ENCODE peak calls at places on chromosomes 2 and 18, in ten cellular contexts. W is GM13976, C is Panc1, Y is A549, Q is cardiac muscle cell, U is fibroblast of villous mesenchyme, R is astrocyte, M is GM12864, O is mesothelial cell of epicardium, T is epithelial cell of esophagus. Z is an unnamed sample.

GRCh38 chr2:71379086-71379485 is 47.5 kb downstream of the ZNF638 start:
- DNase-seq in W (no peak), C (peak), Y (peak), Q (peak), U (peak), R (peak), M (no peak), O (no peak), T (peak), Z (peak)

GRCh38 chr2:120769787-120770120 is 34.1 kb downstream of the GLI2 start:
- DNase-seq in W (no peak), C (no peak), Y (no peak), Q (no peak), U (no peak), R (no peak), M (no peak), O (no peak), T (no peak), Z (no peak)

GRCh38 chr2:145635706-145636427 is 1115.9 kb upstream of the ZEB2 start:
- DNase-seq in W (no peak), C (no peak), Y (no peak), Q (no peak), U (no peak), R (no peak), M (no peak), O (no peak), T (peak), Z (no peak)

GRCh38 chr2:19140463-19141208 is 217.8 kb downstream of the OSR1 start:
- DNase-seq in W (no peak), C (peak), Y (peak), Q (peak), U (peak), R (peak), M (no peak), O (no peak), T (peak), Z (peak)

GRCh38 chr2:44852594-44852993 is 88.9 kb upstream of the SIX3 start:
- DNase-seq in W (no peak), C (no peak), Y (no peak), Q (no peak), U (no peak), R (no peak), M (no peak), O (no peak), T (no peak), Z (no peak)

GRCh38 chr2:36973320-36973719 is 7.0 kb upstream of the STRN start:
- DNase-seq in W (no peak), C (no peak), Y (no peak), Q (peak), U (no peak), R (no peak), M (no peak), O (no peak), T (no peak), Z (no peak)

GRCh38 chr18:72261562-72261961 is 282.6 kb downstream of the CBLN2 start:
- DNase-seq in W (no peak), C (no peak), Y (peak), Q (no peak), U (no peak), R (no peak), M (no peak), O (no peak), T (no peak), Z (no peak)

GRCh38 chr2:121356058-121356640 is 71.1 kb upstream of the TFCP2L1 start:
- DNase-seq in W (peak), C (peak), Y (peak), Q (peak), U (peak), R (peak), M (no peak), O (no peak), T (peak), Z (peak)

GRCh38 chr2:40451926-40452605 is at the start of gene SLC8A1:
- DNase-seq in W (peak), C (no peak), Y (peak), Q (peak), U (peak), R (peak), M (no peak), O (peak), T (peak), Z (no peak)

GRCh38 chr2:59528525-59528924 is 1024.9 kb downstream of the BCL11A start:
- DNase-seq in W (no peak), C (no peak), Y (no peak), Q (no peak), U (no peak), R (no peak), M (no peak), O (no peak), T (no peak), Z (no peak)

GRCh38 chr2:136207030-136207623 is 89.2 kb upstream of the CXCR4 start:
- DNase-seq in W (no peak), C (no peak), Y (no peak), Q (no peak), U (no peak), R (no peak), M (peak), O (no peak), T (no peak), Z (no peak)

GRCh38 chr2:158557752-158558151 is 101.0 kb downstream of the PKP4 start:
- DNase-seq in W (no peak), C (no peak), Y (no peak), Q (no peak), U (no peak), R (no peak), M (no peak), O (no peak), T (no peak), Z (no peak)

GRCh38 chr2:128901572-128902391 is 583.1 kb upstream of the HS6ST1 start:
- DNase-seq in W (peak), C (no peak), Y (no peak), Q (peak), U (no peak), R (no peak), M (no peak), O (no peak), T (no peak), Z (no peak)

GRCh38 chr2:17000083-17000482 is 334.4 kb upstream of the CYRIA start:
- DNase-seq in W (no peak), C (no peak), Y (no peak), Q (no peak), U (no peak), R (no peak), M (no peak), O (no peak), T (no peak), Z (no peak)

GRCh38 chr18:50812834-50813233 is 7.0 kb downstream of the MRO start:
- DNase-seq in W (no peak), C (no peak), Y (no peak), Q (no peak), U (no peak), R (no peak), M (no peak), O (no peak), T (no peak), Z (no peak)

GRCh38 chr18:50734342-50734741 is 85.5 kb downstream of the MRO start:
- DNase-seq in W (no peak), C (no peak), Y (no peak), Q (no peak), U (no peak), R (no peak), M (no peak), O (no peak), T (no peak), Z (no peak)

GRCh38 chr2:233059797-233060499 is at the start of gene INPP5D:
- DNase-seq in W (peak), C (no peak), Y (no peak), Q (no peak), U (no peak), R (no peak), M (peak), O (no peak), T (no peak), Z (no peak)

GRCh38 chr2:147843864-147844690 is 752 bp upstream of the ACVR2A start:
- DNase-seq in W (peak), C (no peak), Y (peak), Q (peak), U (peak), R (peak), M (no peak), O (peak), T (peak), Z (peak)

GRCh38 chr2:227322530-227323190 is 2.4 kb upstream of the MFF start:
- DNase-seq in W (no peak), C (no peak), Y (no peak), Q (no peak), U (no peak), R (no peak), M (no peak), O (no peak), T (no peak), Z (no peak)

GRCh38 chr2:120978359-120979050 is 242.8 kb downstream of the GLI2 start:
- DNase-seq in W (no peak), C (no peak), Y (peak), Q (no peak), U (peak), R (peak), M (no peak), O (no peak), T (peak), Z (peak)

GRCh38 chr18:58407649-58408407 is 221.1 kb downstream of the ALPK2 start:
- DNase-seq in W (no peak), C (no peak), Y (peak), Q (no peak), U (no peak), R (no peak), M (no peak), O (no peak), T (no peak), Z (no peak)

GRCh38 chr18:68764016-68764415 is 33.9 kb upstream of the CCDC102B start:
- DNase-seq in W (no peak), C (no peak), Y (no peak), Q (no peak), U (no peak), R (no peak), M (no peak), O (no peak), T (peak), Z (peak)

GRCh38 chr2:172844021-172844420 is 108.4 kb downstream of the RAPGEF4 start:
- DNase-seq in W (no peak), C (no peak), Y (no peak), Q (no peak), U (no peak), R (no peak), M (no peak), O (no peak), T (no peak), Z (no peak)

GRCh38 chr2:43115884-43116283 is 110.5 kb downstream of the ZFP36L2 start:
- DNase-seq in W (no peak), C (no peak), Y (no peak), Q (no peak), U (no peak), R (no peak), M (no peak), O (no peak), T (no peak), Z (no peak)

GRCh38 chr2:159713691-159714585 is 1.6 kb downstream of the MARCHF7 start:
- DNase-seq in W (no peak), C (no peak), Y (no peak), Q (peak), U (peak), R (peak), M (no peak), O (no peak), T (peak), Z (peak)

GRCh38 chr2:134677866-134678774 is 40.7 kb downstream of the TMEM163 start:
- DNase-seq in W (no peak), C (no peak), Y (no peak), Q (no peak), U (no peak), R (no peak), M (no peak), O (no peak), T (no peak), Z (no peak)

GRCh38 chr18:76932026-76932819 is 109.9 kb downstream of the ZNF236 start:
- DNase-seq in W (no peak), C (no peak), Y (no peak), Q (peak), U (peak), R (peak), M (no peak), O (no peak), T (no peak), Z (no peak)

GRCh38 chr18:76859474-76860339 is 37.4 kb downstream of the ZNF236 start:
- DNase-seq in W (peak), C (no peak), Y (no peak), Q (no peak), U (no peak), R (no peak), M (no peak), O (no peak), T (no peak), Z (no peak)

GRCh38 chr18:2376707-2377106 is 194.6 kb downstream of the METTL4 start:
- DNase-seq in W (no peak), C (no peak), Y (no peak), Q (no peak), U (no peak), R (no peak), M (no peak), O (no peak), T (no peak), Z (no peak)

GRCh38 chr2:56325661-56326345 is 142.0 kb downstream of the CCDC85A start:
- DNase-seq in W (no peak), C (no peak), Y (no peak), Q (no peak), U (no peak), R (no peak), M (no peak), O (no peak), T (no peak), Z (no peak)

GRCh38 chr2:219639356-219639755 is 11.9 kb downstream of the SLC4A3 start:
- DNase-seq in W (no peak), C (no peak), Y (no peak), Q (no peak), U (no peak), R (no peak), M (no peak), O (no peak), T (no peak), Z (no peak)

GRCh38 chr2:219638948-219639341 is 11.5 kb downstream of the SLC4A3 start:
- DNase-seq in W (peak), C (no peak), Y (no peak), Q (no peak), U (no peak), R (no peak), M (no peak), O (no peak), T (no peak), Z (no peak)

GRCh38 chr2:219636941-219637841 is 9.8 kb downstream of the SLC4A3 start:
- DNase-seq in W (peak), C (no peak), Y (no peak), Q (no peak), U (no peak), R (no peak), M (no peak), O (no peak), T (no peak), Z (no peak)

GRCh38 chr2:219637842-219638185 is 10.4 kb downstream of the SLC4A3 start:
- DNase-seq in W (peak), C (no peak), Y (no peak), Q (no peak), U (no peak), R (no peak), M (no peak), O (no peak), T (no peak), Z (no peak)

DNA sequence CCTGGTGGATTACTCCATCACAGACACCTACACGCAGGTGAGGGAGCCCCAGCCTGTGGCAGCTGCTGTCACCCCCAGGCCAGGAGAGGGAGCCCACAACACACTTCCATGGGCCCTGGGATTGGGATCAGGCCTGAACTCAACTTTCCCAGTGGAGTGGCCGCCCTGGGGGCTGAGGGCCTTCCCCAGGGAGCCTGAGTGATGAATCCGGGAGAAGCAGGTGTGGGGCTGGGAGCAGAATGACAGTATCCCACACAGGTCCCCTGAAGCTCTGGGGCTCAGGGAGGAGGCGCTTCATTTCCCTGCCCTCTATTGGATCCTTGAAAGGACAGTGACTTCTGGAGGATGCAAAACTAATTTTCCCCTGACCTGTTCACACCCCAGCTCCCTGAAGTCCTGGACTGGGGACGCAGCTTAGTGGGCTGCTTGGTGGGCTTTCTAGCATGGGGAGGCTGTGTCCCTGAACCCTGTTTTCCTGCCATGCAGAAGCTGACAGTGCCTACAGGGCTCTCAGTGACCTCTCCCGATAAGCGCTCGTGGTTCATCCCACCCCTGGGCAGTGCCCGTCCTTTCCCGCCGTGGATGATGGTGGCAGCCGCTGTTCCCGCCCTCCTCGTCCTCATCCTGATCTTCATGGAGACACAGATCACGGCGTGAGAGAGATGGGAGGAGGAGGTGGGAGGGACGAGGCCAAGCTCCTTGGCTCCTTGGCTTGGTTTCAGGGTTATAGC is 11.0 kb downstream of the SLC4A3 start:
- DNase-seq in W (peak), C (no peak), Y (no peak), Q (no peak), U (no peak), R (no peak), M (no peak), O (no peak), T (peak), Z (no peak)
- TF ChIP-seq CTCF in W (no peak), C (no peak), Y (no peak), Q (peak), U (peak), R (no peak), M (no peak), O (no peak), T (peak), Z (peak)

DNA sequence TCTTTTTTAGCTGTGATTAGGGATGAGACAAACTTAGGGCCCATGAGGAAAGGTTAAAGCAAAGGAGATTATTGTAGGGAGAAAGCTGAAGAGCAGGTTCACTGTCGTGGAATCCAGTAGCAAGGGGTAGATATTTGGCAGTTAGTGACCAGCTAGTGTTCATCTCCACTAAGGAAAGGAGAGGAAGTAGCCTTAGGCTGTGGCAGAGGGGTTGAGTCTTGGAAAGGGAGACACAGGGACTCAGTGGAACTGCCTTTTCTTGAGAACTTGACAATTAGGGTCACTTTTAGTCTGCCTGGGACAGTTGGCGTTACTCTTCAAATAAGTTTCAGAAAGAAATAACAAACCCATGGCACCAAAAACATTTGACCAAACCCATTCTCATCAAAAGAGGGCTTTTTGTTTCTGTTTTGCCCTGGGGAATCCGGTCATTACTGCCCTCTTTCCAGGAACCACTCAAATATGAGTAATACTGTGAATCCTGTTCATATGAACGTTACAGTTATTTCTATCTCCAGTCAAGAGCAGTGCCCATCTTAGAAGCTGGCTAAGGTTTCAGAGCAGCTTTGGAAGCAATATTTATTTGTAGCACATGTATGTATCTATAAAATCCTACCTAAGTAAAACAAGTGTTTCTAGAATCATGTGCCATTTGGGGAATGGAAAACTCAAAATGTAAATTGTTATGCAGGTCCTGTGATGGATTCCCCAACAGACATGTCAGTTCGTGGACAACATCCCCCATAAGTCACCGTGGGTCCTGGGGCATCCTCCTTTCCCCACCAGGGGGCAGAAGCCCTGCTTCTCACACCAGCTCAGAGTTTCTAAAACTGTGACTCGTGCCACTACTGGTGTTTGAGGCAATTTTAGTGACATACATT is 77.3 kb upstream of the PHLPP1 start:
- DNase-seq in W (peak), C (peak), Y (peak), Q (peak), U (peak), R (no peak), M (no peak), O (no peak), T (peak), Z (no peak)
- TF ChIP-seq CTCF in W (peak), C (peak), Y (peak), Q (peak), U (peak), R (peak), M (peak), O (no peak), T (peak), Z (peak)

DNA sequence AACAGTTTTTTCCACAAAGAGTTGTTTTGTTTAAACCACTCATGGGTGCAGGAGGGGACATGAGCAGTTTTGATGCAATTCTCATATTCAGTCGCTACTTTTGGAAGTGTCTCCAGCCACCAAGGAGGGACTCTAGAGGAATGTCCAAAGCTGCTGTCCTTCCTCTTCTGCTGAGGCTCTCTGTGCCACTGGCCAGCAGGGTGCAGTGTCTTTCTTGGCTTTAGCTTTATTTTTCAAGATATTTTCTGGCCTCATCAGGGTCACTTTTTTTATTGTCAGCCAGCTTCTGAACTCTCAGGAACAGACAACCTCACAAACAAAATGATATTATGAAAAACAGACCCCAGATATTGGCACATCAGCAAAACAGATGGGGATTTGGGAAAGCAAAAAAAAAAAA is 289.3 kb upstream of the ZSWIM2 start:
- DNase-seq in W (no peak), C (peak), Y (peak), Q (peak), U (peak), R (peak), M (no peak), O (no peak), T (peak), Z (peak)
- TF ChIP-seq CTCF in W (peak), C (peak), Y (peak), Q (peak), U (peak), R (peak), M (peak), O (no peak), T (peak), Z (peak)

GRCh38 chr18:32286749-32287148 is 96.9 kb downstream of the MEP1B start:
- DNase-seq in W (no peak), C (no peak), Y (no peak), Q (no peak), U (no peak), R (no peak), M (no peak), O (no peak), T (no peak), Z (no peak)

GRCh38 chr18:32287249-32287648 is 97.4 kb downstream of the MEP1B start:
- DNase-seq in W (no peak), C (no peak), Y (no peak), Q (no peak), U (no peak), R (no peak), M (no peak), O (no peak), T (no peak), Z (no peak)

GRCh38 chr18:32293107-32293506 is 103.3 kb downstream of the MEP1B start:
- DNase-seq in W (no peak), C (no peak), Y (no peak), Q (no peak), U (no peak), R (no peak), M (no peak), O (no peak), T (no peak), Z (no peak)

GRCh38 chr18:32287873-32288272 is 98.0 kb downstream of the MEP1B start:
- DNase-seq in W (no peak), C (no peak), Y (no peak), Q (no peak), U (no peak), R (no peak), M (no peak), O (no peak), T (no peak), Z (no peak)

DNA sequence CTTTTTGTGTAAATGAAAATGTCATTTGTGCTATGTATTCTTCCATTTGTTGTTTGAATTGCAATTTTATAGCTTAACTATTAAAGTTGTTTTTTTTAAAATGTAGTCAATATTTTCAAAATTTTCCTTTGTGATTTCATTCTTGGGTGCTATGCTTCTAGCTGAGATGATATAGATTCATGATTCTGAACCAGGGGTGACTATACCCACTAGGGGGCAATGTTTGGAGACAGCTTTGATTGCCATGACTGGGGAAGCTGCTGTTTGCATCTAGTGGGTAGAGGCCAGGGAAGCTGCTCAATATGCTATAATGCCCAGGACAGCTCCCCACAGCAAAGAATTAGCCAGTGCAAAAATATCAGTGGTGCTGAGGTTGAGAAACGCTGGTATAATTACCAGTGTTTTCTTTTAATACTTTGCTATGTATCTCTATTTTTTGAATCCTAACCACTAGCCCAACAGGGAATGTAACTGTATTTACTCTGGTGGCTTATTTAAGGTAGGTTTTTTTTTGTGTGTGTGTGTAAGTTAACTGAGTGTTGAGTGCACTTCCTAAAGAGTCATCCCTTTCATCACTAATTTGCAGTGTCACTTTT is 99.7 kb downstream of the MEP1B start:
- DNase-seq in W (peak), C (peak), Y (peak), Q (peak), U (peak), R (peak), M (no peak), O (no peak), T (peak), Z (peak)
- TF ChIP-seq CTCF in W (peak), C (peak), Y (peak), Q (peak), U (peak), R (peak), M (peak), O (peak), T (peak), Z (peak)

Z was measured in HFFc6.